ENCODE peak calls at places on chromosome 1, in seven cellular contexts. Y is stimulated activated CD4-positive, alpha-beta T cell treated with anti-CD3 and anti-CD28 coated beads, Interleukin-2, amount 100 ng/mL, for 48 hours; C is GM23338; O is pulmonary artery endothelial cell; H is GDM1; B is HT1080; I is stimulated activated CD8-positive, alpha-beta memory T cell treated with anti-CD3 and anti-CD28 coated beads, Interleukin-7, amount 100 ng/mL, for 1 hour. Z is an unnamed sample.

GRCh38 chr1:161949543-161949942 is 74.1 kb downstream of the OLFML2B start:
- DNase-seq in Y (no peak), H (no peak), C (no peak), B (no peak), I (no peak), O (no peak), Z (no peak)

GRCh38 chr1:201072149-201072548 is 40.1 kb downstream of the CACNA1S start:
- DNase-seq in Y (no peak), B (peak; percentile 23), C (no peak), I (no peak), H (no peak), O (no peak), Z (no peak)

GRCh38 chr1:216140650-216141547 is 282.3 kb downstream of the USH2A start:
- DNase-seq in C (no peak), Y (no peak), I (no peak), H (no peak), O (no peak), B (no peak), Z (no peak)

GRCh38 chr1:71093938-71094337 is 13.1 kb upstream of the ZRANB2 start:
- DNase-seq in O (no peak), Y (no peak), B (no peak), I (no peak), H (no peak), C (no peak), Z (no peak)

GRCh38 chr1:32426489-32427255 is 32.4 kb upstream of the BSDC1 start:
- DNase-seq in O (no peak), I (no peak), B (no peak), Y (no peak), H (no peak), C (peak; percentile 87), Z (no peak)

GRCh38 chr1:185376288-185376687 is 59.2 kb upstream of the IVNS1ABP start:
- DNase-seq in C (no peak), O (no peak), H (no peak), Y (no peak), B (no peak), I (no peak), Z (no peak)

GRCh38 chr1:156060937-156061636 is at the start of gene RAB25:
- DNase-seq in Y (no peak), I (no peak), O (no peak), C (peak; percentile 96), H (no peak), B (no peak), Z (no peak)

GRCh38 chr1:1842360-1843146 is 48.3 kb downstream of the GNB1 start:
- DNase-seq in I (no peak), B (no peak), C (no peak), Y (no peak), O (no peak), H (no peak), Z (no peak)

GRCh38 chr1:54334996-54335395 is 71.2 kb downstream of the SSBP3 start:
- DNase-seq in O (no peak), I (no peak), B (no peak), H (no peak), Y (no peak), C (no peak), Z (no peak)

GRCh38 chr1:115113781-115114180 is 24.5 kb upstream of the TSPAN2 start:
- DNase-seq in C (no peak), O (no peak), I (no peak), Y (no peak), B (no peak), H (no peak), Z (no peak)

GRCh38 chr1:204623365-204623893 is 62.1 kb downstream of the LRRN2 start:
- DNase-seq in I (no peak), H (no peak), B (peak; percentile 57), C (no peak), Y (no peak), O (no peak), Z (no peak)

GRCh38 chr1:91655912-91656449 is 155.3 kb downstream of the CDC7 start:
- DNase-seq in B (no peak), C (no peak), I (no peak), H (no peak), O (no peak), Y (no peak), Z (no peak)

GRCh38 chr1:201709564-201710295 is 119.2 kb upstream of the IPO9 start:
- DNase-seq in C (peak; percentile 87), B (peak; percentile 60), Y (peak; percentile 61), I (peak; percentile 21), H (peak; percentile 35), O (no peak), Z (no peak)

GRCh38 chr1:205610036-205610435 is 21.8 kb downstream of the ELK4 start:
- DNase-seq in I (no peak), C (peak; percentile 24), H (no peak), Y (no peak), O (no peak), B (peak; percentile 76), Z (no peak)

GRCh38 chr1:246434335-246434734 is 72.7 kb downstream of the SMYD3 start:
- DNase-seq in C (no peak), B (no peak), O (no peak), H (no peak), I (no peak), Y (no peak), Z (no peak)

GRCh38 chr1:218705911-218706893 is 361.1 kb downstream of the TGFB2 start:
- DNase-seq in H (no peak), C (no peak), O (peak; percentile 37), B (peak; percentile 100), Y (no peak), I (no peak), Z (peak; percentile 68)